ENCODE peak calls at places on chromosomes 4 and X, in four cellular contexts. One of them, this sample, is unnamed.

GRCh38 chr4:105634402-105634801 is 74.1 kb downstream of the INTS12 start:
- DNase-seq in cardiac fibroblast: no peak
- DNase-seq in A549: no peak
- DNase-seq in fibroblast of pulmonary artery: no peak
- DNase-seq in this sample: no peak

GRCh38 chr4:18568600-18568999 is 547.0 kb upstream of the LCORL start:
- DNase-seq in fibroblast of pulmonary artery: no peak
- DNase-seq in A549: no peak
- DNase-seq in cardiac fibroblast: peak
- DNase-seq in this sample: peak

GRCh38 chr4:29423836-29424721 is 1296.1 kb upstream of the PCDH7 start:
- DNase-seq in fibroblast of pulmonary artery: peak
- DNase-seq in cardiac fibroblast: peak
- DNase-seq in A549: peak
- DNase-seq in this sample: peak

GRCh38 chr4:35106091-35106734 is 1138.1 kb downstream of the ARAP2 start:
- DNase-seq in A549: peak
- DNase-seq in cardiac fibroblast: no peak
- DNase-seq in fibroblast of pulmonary artery: no peak
- DNase-seq in this sample: no peak

GRCh38 chrX:132676102-132676501 is 187.3 kb upstream of the MBNL3 start:
- DNase-seq in cardiac fibroblast: no peak
- DNase-seq in fibroblast of pulmonary artery: no peak
- DNase-seq in A549: no peak
- DNase-seq in this sample: no peak

GRCh38 chr4:141455651-141456050 is 180.7 kb upstream of the IL15 start:
- DNase-seq in cardiac fibroblast: peak
- DNase-seq in fibroblast of pulmonary artery: no peak
- DNase-seq in A549: peak
- DNase-seq in this sample: no peak

GRCh38 chr4:139144911-139145551 is 32.0 kb downstream of the ELF2 start:
- DNase-seq in fibroblast of pulmonary artery: peak
- DNase-seq in cardiac fibroblast: no peak
- DNase-seq in A549: no peak
- DNase-seq in this sample: no peak

GRCh38 chr4:107182347-107182746 is 146.2 kb upstream of the DKK2 start:
- DNase-seq in cardiac fibroblast: no peak
- DNase-seq in A549: no peak
- DNase-seq in fibroblast of pulmonary artery: no peak
- DNase-seq in this sample: no peak

GRCh38 chr4:4762909-4763814 is 96.3 kb upstream of the MSX1 start:
- DNase-seq in cardiac fibroblast: no peak
- DNase-seq in A549: peak
- DNase-seq in fibroblast of pulmonary artery: peak
- DNase-seq in this sample: peak

GRCh38 chrX:120791013-120791643 is 84.5 kb downstream of the CT47B1 start:
- DNase-seq in fibroblast of pulmonary artery: peak
- DNase-seq in A549: peak
- DNase-seq in cardiac fibroblast: peak
- DNase-seq in this sample: no peak

GRCh38 chrX:110755611-110756010 is 40.0 kb downstream of the CHRDL1 start:
- DNase-seq in A549: no peak
- DNase-seq in fibroblast of pulmonary artery: no peak
- DNase-seq in cardiac fibroblast: no peak
- DNase-seq in this sample: no peak

GRCh38 chr4:76307670-76308014 is 1.1 kb downstream of the STBD1 start:
- DNase-seq in fibroblast of pulmonary artery: no peak
- DNase-seq in cardiac fibroblast: peak
- DNase-seq in A549: no peak
- DNase-seq in this sample: no peak

GRCh38 chrX:50594788-50595187 is 124.2 kb upstream of the DGKK start:
- DNase-seq in A549: no peak
- DNase-seq in fibroblast of pulmonary artery: peak
- DNase-seq in cardiac fibroblast: peak
- DNase-seq in this sample: no peak

GRCh38 chr4:48047896-48048295 is 31.3 kb downstream of the NIPAL1 start:
- DNase-seq in A549: no peak
- DNase-seq in fibroblast of pulmonary artery: no peak
- DNase-seq in cardiac fibroblast: no peak
- DNase-seq in this sample: no peak

GRCh38 chrX:53261573-53261972 is 19.8 kb downstream of the IQSEC2 start:
- DNase-seq in A549: no peak
- DNase-seq in cardiac fibroblast: no peak
- DNase-seq in fibroblast of pulmonary artery: peak
- DNase-seq in this sample: no peak

GRCh38 chrX:31251336-31251735 is 179.5 kb upstream of the FTHL17 start:
- DNase-seq in cardiac fibroblast: peak
- DNase-seq in fibroblast of pulmonary artery: peak
- DNase-seq in A549: no peak
- DNase-seq in this sample: no peak

GRCh38 chr4:11585506-11585905 is 156.8 kb upstream of the HS3ST1 start:
- DNase-seq in fibroblast of pulmonary artery: peak
- DNase-seq in cardiac fibroblast: peak
- DNase-seq in A549: peak
- DNase-seq in this sample: no peak

GRCh38 chr4:85717847-85718246 is 242.9 kb downstream of the ARHGAP24 start:
- DNase-seq in cardiac fibroblast: no peak
- DNase-seq in fibroblast of pulmonary artery: no peak
- DNase-seq in A549: no peak
- DNase-seq in this sample: no peak

GRCh38 chrX:426881-427280 is 40.2 kb upstream of the PPP2R3B start:
- DNase-seq in cardiac fibroblast: peak
- DNase-seq in A549: peak
- DNase-seq in fibroblast of pulmonary artery: no peak
- DNase-seq in this sample: no peak

GRCh38 chrX:41236629-41237028 is 97.3 kb upstream of the DDX3X start:
- DNase-seq in cardiac fibroblast: no peak
- DNase-seq in fibroblast of pulmonary artery: no peak
- DNase-seq in A549: no peak
- DNase-seq in this sample: no peak

GRCh38 chr4:48015678-48016077 is 803 bp downstream of the CNGA1 start:
- DNase-seq in A549: no peak
- DNase-seq in fibroblast of pulmonary artery: no peak
- DNase-seq in cardiac fibroblast: no peak
- DNase-seq in this sample: no peak

GRCh38 chrX:24658421-24658820 is 11.3 kb upstream of the PCYT1B start:
- DNase-seq in A549: no peak
- DNase-seq in cardiac fibroblast: no peak
- DNase-seq in fibroblast of pulmonary artery: peak
- DNase-seq in this sample: no peak

GRCh38 chrX:38275615-38276014 is 51.7 kb downstream of the RPGR start:
- DNase-seq in A549: peak
- DNase-seq in fibroblast of pulmonary artery: peak
- DNase-seq in cardiac fibroblast: peak
- DNase-seq in this sample: peak

GRCh38 chr4:149008415-149009025 is 566.3 kb upstream of the NR3C2 start:
- DNase-seq in fibroblast of pulmonary artery: no peak
- DNase-seq in cardiac fibroblast: no peak
- DNase-seq in A549: no peak
- DNase-seq in this sample: peak

GRCh38 chr4:61468091-61468720 is 268.1 kb downstream of the ADGRL3 start:
- DNase-seq in A549: peak
- DNase-seq in cardiac fibroblast: peak
- DNase-seq in fibroblast of pulmonary artery: peak
- DNase-seq in this sample: peak

GRCh38 chr4:2832981-2833670 is 10.5 kb upstream of the ADD1 start:
- DNase-seq in A549: no peak
- DNase-seq in fibroblast of pulmonary artery: no peak
- DNase-seq in cardiac fibroblast: no peak
- DNase-seq in this sample: no peak

GRCh38 chr4:47484169-47484568 is 906 bp upstream of the ATP10D start:
- DNase-seq in fibroblast of pulmonary artery: no peak
- DNase-seq in A549: no peak
- DNase-seq in cardiac fibroblast: no peak
- DNase-seq in this sample: no peak

GRCh38 chr4:84050014-84050413 is 449.1 kb downstream of the NKX6-1 start:
- DNase-seq in fibroblast of pulmonary artery: no peak
- DNase-seq in A549: peak
- DNase-seq in cardiac fibroblast: no peak
- DNase-seq in this sample: no peak

GRCh38 chr4:182306792-182307507 is 63.7 kb downstream of the TENM3 start:
- DNase-seq in cardiac fibroblast: no peak
- DNase-seq in A549: no peak
- DNase-seq in fibroblast of pulmonary artery: no peak
- DNase-seq in this sample: no peak

GRCh38 chr4:6404611-6405416 is 67.6 kb downstream of the PPP2R2C start:
- DNase-seq in fibroblast of pulmonary artery: no peak
- DNase-seq in A549: no peak
- DNase-seq in cardiac fibroblast: no peak
- DNase-seq in this sample: no peak

GRCh38 chr4:143396695-143397094 is 60.0 kb downstream of the GAB1 start:
- DNase-seq in cardiac fibroblast: no peak
- DNase-seq in A549: no peak
- DNase-seq in fibroblast of pulmonary artery: no peak
- DNase-seq in this sample: no peak

GRCh38 chr4:6703786-6704185 is 5.9 kb downstream of the MRFAP1L1 start:
- DNase-seq in A549: no peak
- DNase-seq in fibroblast of pulmonary artery: no peak
- DNase-seq in cardiac fibroblast: no peak
- DNase-seq in this sample: no peak

GRCh38 chr4:82381661-82382284 is 8.0 kb upstream of the HNRNPD start:
- DNase-seq in cardiac fibroblast: peak
- DNase-seq in A549: no peak
- DNase-seq in fibroblast of pulmonary artery: no peak
- DNase-seq in this sample: no peak

GRCh38 chr4:89558147-89558546 is 250.5 kb upstream of the GPRIN3 start:
- DNase-seq in A549: peak
- DNase-seq in cardiac fibroblast: peak
- DNase-seq in fibroblast of pulmonary artery: no peak
- DNase-seq in this sample: no peak

GRCh38 chrX:2693123-2693438 is 2.0 kb downstream of the CD99 start:
- DNase-seq in cardiac fibroblast: no peak
- DNase-seq in fibroblast of pulmonary artery: no peak
- DNase-seq in A549: no peak
- DNase-seq in this sample: no peak
- H3K4me3 ChIP-seq in cardiac fibroblast: peak
- H3K4me3 ChIP-seq in fibroblast of pulmonary artery: peak
- H3K4me3 ChIP-seq in A549: no peak
- H3K4me3 ChIP-seq in this sample: peak

DNA sequence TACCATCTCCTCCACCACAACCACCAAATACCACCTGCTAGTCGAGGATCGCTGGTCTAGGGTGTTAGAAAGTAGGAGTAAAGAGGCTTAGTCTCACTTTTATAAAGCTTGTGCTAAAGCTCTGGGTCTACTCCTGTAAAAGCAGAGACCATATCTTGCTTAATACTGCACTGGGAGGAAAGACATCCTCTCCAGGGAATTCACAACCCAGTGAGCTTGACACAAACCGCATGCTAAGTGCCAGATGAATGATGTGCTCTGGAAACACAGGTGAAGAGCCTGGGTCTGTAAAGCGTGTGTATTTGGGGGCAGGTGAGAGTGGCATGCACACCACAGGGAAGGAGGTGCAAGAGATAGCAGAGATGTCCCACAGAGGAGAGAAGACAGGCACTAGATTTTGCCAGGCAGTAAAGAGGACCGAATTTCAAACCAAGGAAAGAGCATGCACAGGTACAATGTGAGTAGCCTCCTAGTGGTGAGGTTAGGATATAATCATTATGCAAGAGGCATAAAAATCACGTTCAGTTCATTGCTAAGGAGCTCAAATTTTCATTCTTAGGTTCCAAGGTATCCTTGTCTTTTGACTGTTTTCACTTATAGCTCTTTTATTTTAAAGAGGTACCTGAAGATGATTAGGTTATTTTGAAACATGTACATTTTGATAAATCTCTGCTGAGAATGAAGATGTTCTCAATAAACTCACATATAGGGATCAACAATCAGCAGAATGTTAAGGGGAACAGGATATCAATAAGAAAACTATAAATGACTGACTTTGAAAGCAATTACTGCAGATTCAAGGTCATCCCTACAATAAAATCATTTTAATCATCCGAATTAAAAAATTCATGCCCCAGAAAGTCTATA is 20.7 kb downstream of the TAPT1 start:
- DNase-seq in cardiac fibroblast: peak
- DNase-seq in A549: peak
- DNase-seq in fibroblast of pulmonary artery: no peak
- DNase-seq in this sample: no peak
- TF ChIP-seq CTCF in cardiac fibroblast: peak
- TF ChIP-seq CTCF in A549: peak
- TF ChIP-seq CTCF in fibroblast of pulmonary artery: peak
- TF ChIP-seq CTCF in this sample: peak

GRCh38 chr4:150080335-150080734 is 2.1 kb downstream of the DCLK2 start:
- DNase-seq in cardiac fibroblast: peak
- DNase-seq in A549: no peak
- DNase-seq in fibroblast of pulmonary artery: no peak
- DNase-seq in this sample: no peak

GRCh38 chr4:150078041-150078995 is at the start of gene DCLK2:
- DNase-seq in A549: peak
- DNase-seq in fibroblast of pulmonary artery: peak
- DNase-seq in cardiac fibroblast: peak
- DNase-seq in this sample: peak

GRCh38 chr4:150080875-150081274 is 2.6 kb downstream of the DCLK2 start:
- DNase-seq in cardiac fibroblast: no peak
- DNase-seq in A549: peak
- DNase-seq in fibroblast of pulmonary artery: no peak
- DNase-seq in this sample: no peak

GRCh38 chr4:150078996-150079581 is 844 bp downstream of the DCLK2 start:
- DNase-seq in A549: peak
- DNase-seq in cardiac fibroblast: peak
- DNase-seq in fibroblast of pulmonary artery: no peak
- DNase-seq in this sample: no peak

DNA sequence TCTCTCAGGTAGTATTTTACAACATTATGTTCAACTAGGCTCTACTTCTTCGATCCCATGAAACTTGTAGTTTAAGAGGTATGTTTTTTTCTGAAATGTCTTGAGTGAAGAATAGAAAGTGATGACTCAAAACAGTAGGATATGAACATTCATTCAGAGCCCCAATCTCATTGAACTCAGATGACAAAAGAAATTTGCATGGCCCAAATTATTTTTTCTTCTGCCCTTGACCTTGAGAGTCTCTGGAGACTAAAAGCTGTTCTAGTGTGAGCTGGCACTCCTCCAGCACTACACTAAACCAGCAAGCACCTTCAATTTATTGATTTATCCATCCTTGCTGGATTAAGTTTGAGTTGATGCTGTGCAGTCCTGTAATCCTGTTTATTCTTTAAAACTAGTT is 4.0 kb downstream of the DCLK2 start:
- DNase-seq in fibroblast of pulmonary artery: no peak
- DNase-seq in A549: no peak
- DNase-seq in cardiac fibroblast: no peak
- DNase-seq in this sample: no peak
- H3K4me3 ChIP-seq in fibroblast of pulmonary artery: no peak
- H3K4me3 ChIP-seq in A549: no peak
- H3K4me3 ChIP-seq in cardiac fibroblast: no peak
- H3K4me3 ChIP-seq in this sample: no peak

GRCh38 chr4:7880681-7881080 is 59.0 kb downstream of the AFAP1 start:
- DNase-seq in cardiac fibroblast: no peak
- DNase-seq in fibroblast of pulmonary artery: no peak
- DNase-seq in A549: no peak
- DNase-seq in this sample: no peak
- TF ChIP-seq CTCF in cardiac fibroblast: no peak
- TF ChIP-seq CTCF in fibroblast of pulmonary artery: no peak
- TF ChIP-seq CTCF in A549: no peak
- TF ChIP-seq CTCF in this sample: no peak

GRCh38 chr4:160848489-160848888 is 1315.3 kb downstream of the FSTL5 start:
- DNase-seq in cardiac fibroblast: no peak
- DNase-seq in fibroblast of pulmonary artery: no peak
- DNase-seq in A549: no peak
- DNase-seq in this sample: no peak
- H3K4me3 ChIP-seq in cardiac fibroblast: no peak
- H3K4me3 ChIP-seq in fibroblast of pulmonary artery: no peak
- H3K4me3 ChIP-seq in A549: no peak
- H3K4me3 ChIP-seq in this sample: no peak